ENCODE peak calls at places on chromosomes 4 and X, in nine cellular contexts. K is cerebellum, M is fibroblast of lung, P is AG10803, F is MV-4-11, T is AG04450, H is astrocyte of the hippocampus, W is ovary, D is anterior cingulate cortex. R is an unnamed sample.

GRCh38 chr4:83219991-83220360 is 64.6 kb downstream of the COQ2 start:
- DNase-seq in K (no peak), M (no peak), P (peak), T (no peak), W (no peak), H (no peak), F (no peak), D (no peak), R (no peak)

GRCh38 chrX:44017726-44018125 is 44.5 kb upstream of the NDP start:
- DNase-seq in K (peak), D (no peak), P (peak), M (no peak), T (no peak), H (no peak), F (no peak), W (no peak), R (no peak)

GRCh38 chr4:2795558-2796260 is 2.8 kb downstream of the SH3BP2 start:
- DNase-seq in T (no peak), H (peak), M (no peak), K (no peak), W (peak), F (no peak), P (no peak), D (no peak), R (no peak)

GRCh38 chr4:82989567-82990429 is 20.8 kb downstream of the LIN54 start:
- DNase-seq in T (no peak), P (peak), F (peak), W (no peak), K (no peak), M (peak), H (peak), D (no peak), R (no peak)

GRCh38 chr4:113699772-113700171 is 61.8 kb downstream of the CAMK2D start:
- DNase-seq in H (no peak), F (no peak), K (no peak), T (no peak), D (no peak), M (peak), P (peak), W (no peak), R (no peak)

GRCh38 chr4:154119317-154119716 is 330.4 kb upstream of the SFRP2 start:
- DNase-seq in T (no peak), D (no peak), H (no peak), W (no peak), F (no peak), P (peak), K (no peak), M (no peak), R (peak)

GRCh38 chrX:84876876-84877275 is 126.8 kb upstream of the APOOL start:
- DNase-seq in D (no peak), F (no peak), H (no peak), M (no peak), T (no peak), W (no peak), K (no peak), P (no peak), R (no peak)

GRCh38 chr4:102705391-102705935 is 55.3 kb downstream of the MANBA start:
- DNase-seq in K (no peak), M (no peak), D (no peak), W (no peak), H (no peak), F (no peak), P (no peak), T (no peak), R (no peak)

GRCh38 chr4:24322517-24322916 is 261.8 kb downstream of the DHX15 start:
- DNase-seq in D (no peak), M (peak), T (no peak), K (peak), H (peak), F (no peak), W (no peak), P (peak), R (no peak)

GRCh38 chr4:89492476-89493110 is 185.0 kb upstream of the GPRIN3 start:
- DNase-seq in F (no peak), H (peak), P (peak), T (peak), W (no peak), K (no peak), M (peak), D (no peak), R (no peak)

GRCh38 chr4:180932365-180933001 is 1310.7 kb upstream of the TENM3 start:
- DNase-seq in W (no peak), F (no peak), D (no peak), M (peak), K (no peak), T (no peak), H (no peak), P (peak), R (no peak)

GRCh38 chr4:3451956-3452355 is 10.2 kb downstream of the HGFAC start:
- DNase-seq in F (no peak), H (peak), K (no peak), W (no peak), T (peak), M (peak), D (no peak), P (peak), R (no peak)

GRCh38 chrX:77675986-77676385 is 110.0 kb downstream of the ATRX start:
- DNase-seq in D (no peak), W (no peak), P (no peak), H (no peak), F (no peak), K (no peak), T (no peak), M (no peak), R (no peak)

GRCh38 chr4:95472538-95472937 is 76.2 kb downstream of the UNC5C start:
- DNase-seq in M (no peak), D (no peak), P (no peak), W (no peak), K (no peak), H (peak), T (no peak), F (no peak), R (no peak)

GRCh38 chr4:73831569-73831968 is 4.9 kb upstream of the CXCL6 start:
- DNase-seq in M (no peak), F (no peak), K (no peak), P (peak), W (no peak), T (no peak), H (no peak), D (no peak), R (no peak)

GRCh38 chrX:74370482-74370881 is 50.8 kb upstream of the SLC16A2 start:
- DNase-seq in H (no peak), P (no peak), M (no peak), T (no peak), F (no peak), W (no peak), K (no peak), D (no peak), R (no peak)

GRCh38 chr4:148056879-148057278 is 325.0 kb downstream of the ARHGAP10 start:
- DNase-seq in F (peak), D (peak), K (no peak), W (no peak), P (peak), M (peak), H (peak), T (no peak), R (no peak)

GRCh38 chr4:144591401-144591800 is 54.6 kb upstream of the HHIP start:
- DNase-seq in F (no peak), K (no peak), W (no peak), P (peak), M (peak), T (peak), D (no peak), H (peak), R (peak)

GRCh38 chr4:173301518-173302201 is 32.5 kb downstream of the HMGB2 start:
- DNase-seq in M (peak), T (peak), W (no peak), F (peak), K (peak), D (no peak), P (peak), H (peak), R (peak)